ENCODE peak calls at places on chromosomes 1 and 21, in ten cellular contexts. I is K562, Q is neural progenitor cell, N is A549, Z is fibroblast of lung, V is psoas muscle, B is suprapubic skin, O is left ventricle myocardium inferior, M is heart left ventricle, J is heart right ventricle. R is an unnamed sample. For H3K4me1, the result is how much of the 10 kb centered on the place peaks cover.

GRCh38 chr21:41479686-41480085 is 28.3 kb downstream of the TMPRSS2 start:
- DNase-seq in I (no peak), Q (no peak), N (no peak), Z (no peak), V (no peak), B (no peak), O (no peak), M (no peak), J (no peak), R (no peak)

GRCh38 chr21:41407541-41408460 is 18.2 kb upstream of the MX1 start:
- DNase-seq in I (no peak), Q (no peak), N (no peak), Z (no peak), V (no peak), B (no peak), O (no peak), M (no peak), J (no peak), R (no peak)

GRCh38 chr1:187892640-187893039 is 1063.9 kb downstream of the PLA2G4A start:
- DNase-seq in I (no peak), Q (no peak), N (no peak), Z (no peak), V (no peak), B (no peak), O (no peak), M (no peak), J (no peak), R (no peak)

GRCh38 chr1:199403421-199404116 is 623.9 kb upstream of the NR5A2 start:
- DNase-seq in I (no peak), Q (no peak), N (no peak), Z (peak), V (no peak), B (no peak), O (no peak), M (no peak), J (no peak), R (no peak)

GRCh38 chr21:15199414-15199813 is 134.6 kb upstream of the NRIP1 start:
- DNase-seq in I (no peak), Q (peak), N (no peak), Z (no peak), V (no peak), B (no peak), O (no peak), M (no peak), J (no peak), R (no peak)

GRCh38 chr1:17274186-17275170 is 25.6 kb downstream of the PADI3 start:
- DNase-seq in I (peak), Q (peak), N (peak), Z (peak), V (no peak), B (no peak), O (no peak), M (peak), J (no peak), R (no peak)

GRCh38 chr1:40404670-40405462 is 31.3 kb downstream of the SMAP2 start:
- DNase-seq in I (peak), Q (peak), N (peak), Z (peak), V (no peak), B (no peak), O (no peak), M (no peak), J (peak), R (no peak)

GRCh38 chr1:11350265-11350664 is 77.3 kb downstream of the UBIAD1 start:
- DNase-seq in I (no peak), Q (no peak), N (no peak), Z (no peak), V (no peak), B (no peak), O (no peak), M (no peak), J (no peak), R (no peak)

GRCh38 chr1:55781944-55782482 is 566.8 kb upstream of the USP24 start:
- DNase-seq in I (no peak), Q (no peak), N (no peak), Z (peak), V (no peak), B (no peak), O (no peak), M (peak), J (peak), R (no peak)

GRCh38 chr1:151175910-151176309 is at the start of gene TMOD4:
- DNase-seq in I (peak), Q (peak), N (no peak), Z (peak), V (peak), B (no peak), O (no peak), M (no peak), J (no peak), R (no peak)

GRCh38 chr1:91527781-91528180 is 27.1 kb downstream of the CDC7 start:
- DNase-seq in I (no peak), Q (no peak), N (no peak), Z (peak), V (no peak), B (no peak), O (no peak), M (no peak), J (no peak), R (no peak)

GRCh38 chr1:58528518-58528917 is 18.0 kb downstream of the OMA1 start:
- DNase-seq in I (no peak), Q (no peak), N (no peak), Z (peak), V (no peak), B (no peak), O (no peak), M (no peak), J (no peak), R (no peak)

GRCh38 chr21:31201548-31201947 is 142.5 kb downstream of the TIAM1 start:
- DNase-seq in I (no peak), Q (no peak), N (no peak), Z (peak), V (no peak), B (peak), O (no peak), M (peak), J (peak), R (no peak)

GRCh38 chr1:117275055-117275454 is 64.3 kb upstream of the VTCN1 start:
- DNase-seq in I (no peak), Q (no peak), N (no peak), Z (no peak), V (no peak), B (no peak), O (no peak), M (no peak), J (no peak), R (no peak)

GRCh38 chr1:56803561-56804156 is 15.5 kb downstream of the FYB2 start:
- DNase-seq in I (peak), Q (peak), N (peak), Z (peak), V (no peak), B (no peak), O (no peak), M (no peak), J (no peak), R (peak)

GRCh38 chr1:165352442-165353293 is 3.8 kb downstream of the LMX1A start:
- DNase-seq in I (no peak), Q (peak), N (no peak), Z (no peak), V (no peak), B (no peak), O (no peak), M (no peak), J (no peak), R (no peak)

GRCh38 chr1:236129315-236129714 is 13.0 kb upstream of the GPR137B start:
- DNase-seq in I (no peak), Q (peak), N (no peak), Z (no peak), V (no peak), B (no peak), O (no peak), M (no peak), J (no peak), R (no peak)

GRCh38 chr1:196558424-196558823 is 49.8 kb downstream of the KCNT2 start:
- DNase-seq in I (no peak), Q (no peak), N (peak), Z (peak), V (no peak), B (no peak), O (no peak), M (no peak), J (peak), R (no peak)

GRCh38 chr1:238324465-238324864 is 433.7 kb upstream of the ZP4 start:
- DNase-seq in I (no peak), Q (no peak), N (no peak), Z (no peak), V (no peak), B (no peak), O (no peak), M (no peak), J (no peak), R (no peak)

GRCh38 chr1:55622071-55622470 is 406.9 kb upstream of the USP24 start:
- DNase-seq in I (no peak), Q (no peak), N (no peak), Z (no peak), V (no peak), B (no peak), O (no peak), M (no peak), J (no peak), R (no peak)

GRCh38 chr21:16269497-16269896 is 539.7 kb downstream of the USP25 start:
- DNase-seq in I (no peak), Q (no peak), N (no peak), Z (no peak), V (no peak), B (no peak), O (no peak), M (no peak), J (no peak), R (no peak)

GRCh38 chr1:147630022-147630421 is 40.3 kb downstream of the ACP6 start:
- DNase-seq in I (no peak), Q (no peak), N (no peak), Z (no peak), V (no peak), B (no peak), O (no peak), M (no peak), J (no peak), R (no peak)

GRCh38 chr1:89547563-89548485 is 23.2 kb downstream of the LRRC8B start:
- DNase-seq in I (no peak), Q (no peak), N (no peak), Z (peak), V (peak), B (peak), O (no peak), M (no peak), J (no peak), R (no peak)

GRCh38 chr1:234607091-234608025 is 2.6 kb downstream of the IRF2BP2 start:
- DNase-seq in I (no peak), Q (peak), N (no peak), Z (no peak), V (peak), B (no peak), O (peak), M (peak), J (peak), R (peak)

GRCh38 chr1:17903386-17903785 is 148.3 kb downstream of the ACTL8 start:
- DNase-seq in I (no peak), Q (no peak), N (no peak), Z (no peak), V (no peak), B (no peak), O (no peak), M (no peak), J (no peak), R (peak)

GRCh38 chr1:243628476-243628907 is 221.6 kb downstream of the AKT3 start:
- DNase-seq in I (no peak), Q (no peak), N (no peak), Z (peak), V (no peak), B (no peak), O (no peak), M (no peak), J (no peak), R (no peak)

GRCh38 chr1:182235952-182236650 is 155.5 kb downstream of the GLUL start:
- DNase-seq in I (peak), Q (no peak), N (no peak), Z (peak), V (peak), B (no peak), O (peak), M (peak), J (peak), R (no peak)

GRCh38 chr1:94773931-94774422 is 46.2 kb upstream of the SLC44A3 start:
- DNase-seq in I (no peak), Q (no peak), N (peak), Z (peak), V (no peak), B (no peak), O (no peak), M (no peak), J (no peak), R (peak)

GRCh38 chr1:97832490-97832889 is 88.3 kb downstream of the DPYD start:
- DNase-seq in I (no peak), Q (no peak), N (no peak), Z (peak), V (peak), B (no peak), O (peak), M (peak), J (peak), R (no peak)

GRCh38 chr21:46372014-46372485 is 48.1 kb downstream of the PCNT start:
- DNase-seq in I (no peak), Q (no peak), N (no peak), Z (no peak), V (no peak), B (no peak), O (no peak), M (no peak), J (no peak), R (no peak)

GRCh38 chr1:71184410-71184809 is 103.6 kb upstream of the ZRANB2 start:
- DNase-seq in I (no peak), Q (no peak), N (no peak), Z (no peak), V (no peak), B (no peak), O (no peak), M (no peak), J (no peak), R (no peak)

GRCh38 chr1:198377702-198378101 is 162.8 kb downstream of the ATP6V1G3 start:
- DNase-seq in I (no peak), Q (no peak), N (no peak), Z (no peak), V (no peak), B (no peak), O (no peak), M (no peak), J (no peak), R (no peak)

GRCh38 chr1:45299981-45300668 is 26.6 kb upstream of the HPDL start:
- DNase-seq in I (peak), Q (peak), N (peak), Z (peak), V (no peak), B (no peak), O (no peak), M (no peak), J (peak), R (peak)

GRCh38 chr1:61980561-61980960 is 214.1 kb upstream of the L1TD1 start:
- DNase-seq in I (no peak), Q (peak), N (no peak), Z (peak), V (no peak), B (no peak), O (no peak), M (no peak), J (no peak), R (no peak)

GRCh38 chr1:28173151-28173979 is 3.1 kb downstream of the PTAFR start:
- DNase-seq in I (no peak), Q (no peak), N (no peak), Z (peak), V (peak), B (no peak), O (no peak), M (no peak), J (no peak), R (no peak)

GRCh38 chr1:91609571-91609970 is 108.9 kb downstream of the CDC7 start:
- DNase-seq in I (no peak), Q (no peak), N (peak), Z (peak), V (no peak), B (no peak), O (no peak), M (no peak), J (no peak), R (no peak)

GRCh38 chr1:196678510-196678884 is 26.7 kb downstream of the CFH start:
- DNase-seq in I (no peak), Q (no peak), N (no peak), Z (peak), V (no peak), B (no peak), O (no peak), M (no peak), J (no peak), R (no peak)

GRCh38 chr21:45142469-45142868 is 68.1 kb downstream of the ADARB1 start:
- DNase-seq in I (no peak), Q (no peak), N (no peak), Z (peak), V (peak), B (no peak), O (no peak), M (peak), J (no peak), R (no peak)

GRCh38 chr1:221437924-221438323 is 304.0 kb downstream of the DUSP10 start:
- DNase-seq in I (no peak), Q (no peak), N (no peak), Z (peak), V (no peak), B (no peak), O (no peak), M (no peak), J (no peak), R (no peak)

DNA sequence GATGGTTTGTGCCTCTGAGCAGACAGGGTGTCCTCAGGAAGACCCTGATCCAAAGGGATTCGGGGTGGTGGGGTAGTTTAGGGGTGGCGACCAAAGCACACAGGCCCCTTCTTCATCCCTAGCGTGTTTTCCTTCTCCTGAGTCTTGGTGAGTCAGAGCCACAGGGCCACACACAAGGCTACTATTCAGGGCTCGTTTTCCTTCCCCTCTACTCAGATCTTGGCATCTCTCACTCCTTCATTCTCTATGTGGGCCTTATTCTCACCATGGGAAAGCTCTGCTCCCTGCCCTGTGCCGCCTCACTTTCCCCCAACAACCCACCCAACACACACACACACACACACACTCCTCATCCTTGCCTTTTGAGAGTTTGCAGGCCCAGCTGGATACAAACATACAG is 43.6 kb upstream of the WNT2B start:
- DNase-seq in I (no peak), Q (no peak), N (no peak), Z (peak), V (no peak), B (no peak), O (no peak), M (no peak), J (no peak), R (no peak)
- H3K27ac ChIP-seq in I (no peak), Q (no peak), N (no peak), Z (peak), V (no peak), B (peak), O (peak), M (peak), J (peak), R (no peak)

GRCh38 chr1:156052862-156053769 is 482 bp downstream of the UBQLN4 start:
- DNase-seq in I (peak), Q (peak), N (peak), Z (peak), V (peak), B (peak), O (peak), M (peak), J (peak), R (peak)
- TF ChIP-seq CTCF in I (no peak), Q (peak), N (no peak), Z (peak), V (no peak), B (no peak), O (peak), M (no peak), J (peak), R (no peak)

GRCh38 chr1:27003745-27004470 is 8.7 kb downstream of the TENT5B start:
- DNase-seq in I (no peak), Q (no peak), N (no peak), Z (no peak), V (no peak), B (no peak), O (no peak), M (no peak), J (no peak), R (no peak)

GRCh38 chr1:26999440-26999987 is 6.0 kb downstream of the TRNP1 start:
- DNase-seq in I (no peak), Q (peak), N (peak), Z (peak), V (peak), B (peak), O (peak), M (peak), J (peak), R (peak)

GRCh38 chr1:27000092-27000816 is 6.8 kb downstream of the TRNP1 start:
- DNase-seq in I (no peak), Q (no peak), N (no peak), Z (peak), V (no peak), B (no peak), O (no peak), M (no peak), J (no peak), R (no peak)

GRCh38 chr1:27000817-27001460 is 7.4 kb downstream of the TRNP1 start:
- DNase-seq in I (no peak), Q (no peak), N (no peak), Z (no peak), V (no peak), B (no peak), O (no peak), M (no peak), J (no peak), R (no peak)

DNA sequence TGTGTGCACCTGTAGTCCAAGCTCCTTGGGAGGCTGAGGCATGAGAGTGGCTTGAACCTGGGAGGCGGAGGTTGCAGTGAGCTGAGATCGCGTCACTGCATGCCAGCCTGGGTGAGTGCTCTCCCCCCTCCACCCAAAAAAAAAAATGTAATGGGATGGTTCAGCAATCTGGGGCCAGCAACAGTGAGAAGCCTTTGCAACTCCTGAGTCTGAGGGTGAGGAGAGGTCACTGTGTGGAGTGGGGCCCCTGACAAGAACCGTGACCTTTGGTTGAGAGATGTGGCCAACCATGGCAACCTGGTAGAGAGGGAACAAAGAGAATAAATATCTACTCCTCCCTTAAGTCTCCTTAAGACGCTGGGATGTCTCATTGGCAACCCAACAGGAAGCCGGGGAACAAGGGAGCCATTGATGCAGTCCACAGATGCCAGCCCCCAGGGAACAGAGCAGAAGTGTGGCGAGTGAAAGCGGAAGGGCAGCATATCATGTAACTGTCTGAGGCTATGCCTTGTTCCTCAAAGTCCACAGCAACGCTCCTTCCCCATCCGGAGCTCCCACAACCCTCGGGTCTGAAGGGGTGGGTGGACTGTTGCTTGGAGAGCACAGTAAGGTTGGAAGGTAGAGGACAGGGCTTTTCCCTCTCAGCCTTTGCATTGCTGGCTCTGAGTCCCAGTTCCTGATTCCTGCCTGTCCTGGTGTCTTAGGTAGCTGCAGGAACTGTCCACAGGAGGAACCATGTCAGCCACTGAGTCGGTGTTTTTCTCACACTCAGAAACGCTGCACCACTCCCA is 8.3 kb downstream of the TRNP1 start:
- DNase-seq in I (no peak), Q (no peak), N (no peak), Z (peak), V (peak), B (no peak), O (peak), M (peak), J (peak), R (peak)
- H3K4me1 ChIP-seq in I (under half), Q (under half), N (half or more), Z (under half), V (under half), B (half or more), O (half or more), M (half or more), J (half or more), R (under half)

GRCh38 chr1:222790520-222790919 is 24.3 kb upstream of the DISP1 start:
- DNase-seq in I (no peak), Q (no peak), N (no peak), Z (no peak), V (no peak), B (no peak), O (no peak), M (no peak), J (no peak), R (no peak)
- H3K27ac ChIP-seq in I (no peak), Q (no peak), N (no peak), Z (no peak), V (no peak), B (no peak), O (no peak), M (no peak), J (no peak), R (no peak)

DNA sequence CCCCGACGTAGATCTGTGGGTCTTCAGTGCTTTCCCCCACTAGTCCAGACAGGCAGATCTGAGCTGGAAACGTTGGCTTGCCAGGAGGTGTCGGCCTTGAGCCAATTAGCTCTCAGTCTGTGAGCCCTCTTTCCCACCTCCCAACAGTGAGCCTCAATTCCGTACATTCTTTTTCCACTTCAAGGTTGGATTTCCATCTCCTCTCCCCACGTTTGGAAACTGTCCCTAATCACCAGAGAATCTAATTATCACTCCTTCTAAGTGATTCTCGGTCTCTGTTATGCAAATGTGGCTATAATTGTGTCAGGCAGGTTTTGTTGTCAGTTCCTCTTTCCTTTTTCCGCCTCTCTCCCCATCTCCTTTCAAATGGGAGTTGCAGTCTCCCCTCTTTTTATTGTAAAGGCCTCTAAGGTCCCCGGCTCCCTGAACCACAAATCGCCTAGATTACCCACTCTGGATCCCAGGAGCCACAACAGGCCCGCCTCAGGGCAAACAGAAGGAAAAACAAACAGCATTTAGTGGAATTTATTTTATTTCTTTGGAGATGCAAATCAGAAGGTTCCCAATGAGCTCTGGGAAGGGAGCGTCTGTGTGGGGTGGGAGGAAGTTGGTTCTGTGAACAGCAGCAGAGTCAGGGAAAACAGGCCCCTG is 29.4 kb upstream of the LRRN2 start:
- DNase-seq in I (no peak), Q (peak), N (no peak), Z (no peak), V (no peak), B (no peak), O (no peak), M (no peak), J (no peak), R (no peak)
- TF ChIP-seq CTCF in I (peak), Q (peak), N (peak), Z (no peak), V (no peak), B (no peak), O (no peak), M (no peak), J (no peak), R (no peak)